ENCODE peak calls at places on chromosomes 12 and 14, in six cellular contexts. N is fibroblast of lung, A is fibroblast of the aortic adventitia, B is PC-3, H is A549, U is ovary. T is an unnamed sample.

GRCh38 chr14:103830511-103831270 is 16.7 kb downstream of the PPP1R13B start:
- DNase-seq in N (no peak), U (no peak), H (no peak), B (no peak), A (no peak), T (no peak)

GRCh38 chr12:46675736-46676135 is 150.1 kb downstream of the SLC38A4 start:
- DNase-seq in B (peak), H (peak), N (peak), U (peak), A (peak), T (peak)

GRCh38 chr14:25034803-25035681 is 14.9 kb downstream of the STXBP6 start:
- DNase-seq in U (no peak), A (no peak), B (no peak), H (no peak), N (no peak), T (no peak)

GRCh38 chr12:76123301-76124212 is 39.1 kb upstream of the NAP1L1 start:
- DNase-seq in H (no peak), A (peak), N (peak), U (no peak), B (peak), T (no peak)

GRCh38 chr14:102776761-102777710 is at the start of gene TRAF3:
- DNase-seq in U (peak), B (peak), H (peak), A (peak), N (peak), T (peak)

GRCh38 chr12:3809357-3810015 is 56.6 kb upstream of the CRACR2A start:
- DNase-seq in N (peak), B (peak), U (no peak), H (no peak), A (no peak), T (no peak)

GRCh38 chr14:70907172-70907995 is at the start of gene PCNX1:
- DNase-seq in B (peak), A (peak), H (peak), N (peak), U (peak), T (peak)

GRCh38 chr12:121793501-121793835 is at the start of gene RHOF:
- DNase-seq in U (peak), H (no peak), A (no peak), B (peak), N (no peak), T (peak)

GRCh38 chr14:100871234-100872186 is 32.0 kb downstream of the RTL1 start:
- DNase-seq in B (no peak), U (peak), N (peak), H (peak), A (peak), T (no peak)

GRCh38 chr12:45670339-45671065 is 59.0 kb upstream of the ARID2 start:
- DNase-seq in A (no peak), B (no peak), H (no peak), N (no peak), U (no peak), T (peak)

GRCh38 chr14:53152909-53153701 is at the start of gene DDHD1:
- DNase-seq in N (peak), H (peak), U (peak), A (peak), B (peak), T (peak)

GRCh38 chr14:54803926-54804719 is 98.5 kb downstream of the GCH1 start:
- DNase-seq in H (no peak), U (no peak), B (no peak), N (no peak), A (no peak), T (no peak)

GRCh38 chr12:94203796-94204195 is 55.4 kb downstream of the PLXNC1 start:
- DNase-seq in B (no peak), U (peak), N (no peak), H (no peak), A (no peak), T (no peak)

GRCh38 chr14:55122441-55122986 is 6.5 kb upstream of the LGALS3 start:
- DNase-seq in A (peak), B (peak), H (no peak), N (peak), U (no peak), T (no peak)

GRCh38 chr12:27549801-27550652 is 26.0 kb downstream of the PPFIBP1 start:
- DNase-seq in N (peak), B (peak), U (peak), A (peak), H (peak), T (no peak)

GRCh38 chr12:124025661-124026060 is 52.6 kb downstream of the ZNF664 start:
- DNase-seq in B (no peak), H (no peak), U (no peak), A (no peak), N (no peak), T (no peak)

GRCh38 chr12:110039085-110039807 is 9.1 kb downstream of the C12orf76 start:
- DNase-seq in U (no peak), B (peak), H (peak), N (peak), A (peak), T (no peak)

GRCh38 chr12:116222358-116222757 is 55.1 kb downstream of the MED13L start:
- DNase-seq in B (peak), H (peak), U (no peak), A (peak), N (peak), T (no peak)

GRCh38 chr12:6694701-6695100 is 5.5 kb upstream of the ZNF384 start:
- DNase-seq in A (no peak), N (no peak), H (no peak), B (no peak), U (peak), T (no peak)

GRCh38 chr14:54314365-54315134 is 82.3 kb upstream of the CDKN3 start:
- DNase-seq in U (no peak), H (no peak), N (no peak), A (no peak), B (no peak), T (no peak)

GRCh38 chr12:6372403-6373003 is 2.9 kb downstream of the SCNN1A start:
- DNase-seq in N (peak), A (peak), U (peak), B (peak), H (peak), T (no peak)

GRCh38 chr14:72751276-72752033 is 142.4 kb downstream of the DPF3 start:
- DNase-seq in B (no peak), A (peak), N (no peak), U (no peak), H (no peak), T (no peak)

GRCh38 chr12:121248611-121249010 is 38.7 kb downstream of the P2RX4 start:
- DNase-seq in B (no peak), H (no peak), A (no peak), U (no peak), N (no peak), T (peak)

GRCh38 chr14:37708481-37708880 is 113.1 kb downstream of the TTC6 start:
- DNase-seq in H (no peak), U (no peak), A (no peak), B (no peak), N (peak), T (no peak)

GRCh38 chr12:45878630-45879255 is 111.6 kb downstream of the SCAF11 start:
- DNase-seq in B (peak), H (peak), A (no peak), U (no peak), N (peak), T (no peak)

GRCh38 chr12:64680235-64680634 is 69.9 kb downstream of the RASSF3 start:
- DNase-seq in H (peak), B (peak), A (no peak), U (no peak), N (no peak), T (no peak)

GRCh38 chr12:103330672-103331071 is 165.1 kb downstream of the C12orf42 start:
- DNase-seq in U (no peak), A (no peak), H (no peak), N (no peak), B (no peak), T (no peak)

GRCh38 chr14:73829526-73830431 is 21.9 kb upstream of the PTGR2 start:
- DNase-seq in U (no peak), A (peak), B (peak), N (peak), H (peak), T (peak)

GRCh38 chr14:57526942-57527341 is 33.3 kb upstream of the CCDC198 start:
- DNase-seq in N (no peak), B (no peak), H (peak), A (no peak), U (no peak), T (no peak)
- TF ChIP-seq CTCF in N (no peak), B (peak), H (no peak), A (no peak), U (no peak), T (peak)

DNA sequence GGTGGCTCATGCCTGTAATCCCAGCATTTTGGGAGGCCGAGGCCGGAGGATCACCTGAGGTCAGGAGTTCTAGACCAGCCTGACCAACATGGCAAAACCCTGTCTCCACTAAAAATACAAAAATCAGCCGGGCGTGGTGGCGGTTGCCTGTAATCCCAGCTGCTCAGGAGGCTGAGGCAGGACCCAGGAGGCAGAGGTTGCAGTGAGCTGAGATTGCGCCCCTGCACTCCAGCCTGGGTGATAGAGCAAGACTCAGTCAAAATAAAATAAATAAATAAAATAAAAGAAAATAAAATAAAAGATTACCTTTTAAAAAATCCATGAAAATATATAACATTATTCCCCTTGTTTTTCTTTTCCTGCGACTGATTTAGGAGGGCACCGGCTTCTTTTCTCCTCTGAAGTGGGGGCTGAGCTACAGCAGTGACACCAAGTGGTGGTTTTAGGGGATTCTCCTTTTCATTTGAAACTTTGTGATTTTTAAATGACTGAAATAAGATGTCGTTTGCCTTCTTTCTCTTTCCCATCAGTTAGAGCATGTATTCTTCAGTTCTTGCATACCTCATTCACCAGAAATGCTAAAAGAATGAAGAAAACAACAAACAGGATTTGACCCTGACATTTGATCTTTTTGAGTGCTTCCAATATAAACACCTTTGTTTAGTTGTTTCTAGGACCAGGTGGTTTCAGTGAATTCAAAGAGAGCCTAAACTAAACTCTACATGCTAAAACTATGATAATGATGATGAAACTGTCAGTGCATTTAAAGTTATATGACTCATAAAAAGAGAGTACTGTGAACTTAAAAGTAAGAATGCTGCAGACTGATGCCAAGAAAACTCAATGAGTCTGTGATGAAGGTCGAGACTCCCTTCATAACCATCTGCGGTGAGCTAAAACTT is 22.6 kb upstream of the PKP2 start:
- DNase-seq in N (peak), A (peak), U (no peak), H (peak), B (peak), T (no peak)
- TF ChIP-seq CTCF in N (no peak), A (peak), U (peak), H (peak), B (peak), T (no peak)

GRCh38 chr12:26156996-26157395 is 32.2 kb upstream of the BHLHE41 start:
- DNase-seq in N (no peak), B (no peak), U (no peak), A (no peak), H (no peak), T (no peak)

GRCh38 chr12:26150737-26151450 is 26.1 kb upstream of the BHLHE41 start:
- DNase-seq in H (no peak), U (no peak), B (no peak), A (peak), N (peak), T (no peak)

GRCh38 chr12:26152507-26153102 is 27.8 kb upstream of the BHLHE41 start:
- DNase-seq in U (no peak), A (no peak), H (no peak), N (peak), B (peak), T (no peak)

GRCh38 chr12:26156201-26156871 is 31.5 kb upstream of the BHLHE41 start:
- DNase-seq in H (no peak), B (no peak), U (no peak), N (peak), A (no peak), T (peak)

GRCh38 chr12:26153421-26154154 is 28.8 kb upstream of the BHLHE41 start:
- DNase-seq in B (peak), U (no peak), H (peak), N (peak), A (peak), T (no peak)
- TF ChIP-seq CTCF in B (peak), U (no peak), H (no peak), N (peak), A (peak), T (no peak)

GRCh38 chr12:24839268-24839791 is 109.6 kb downstream of the BCAT1 start:
- DNase-seq in B (no peak), N (peak), U (no peak), H (no peak), A (peak), T (peak)
- TF ChIP-seq CTCF in B (no peak), N (no peak), U (no peak), H (no peak), A (no peak), T (no peak)

GRCh38 chr12:13079440-13079906 is 24.0 kb downstream of the GSG1 start:
- DNase-seq in U (no peak), B (peak), A (no peak), H (no peak), N (no peak), T (no peak)
- TF ChIP-seq CTCF in U (no peak), B (peak), A (no peak), H (no peak), N (no peak), T (no peak)